ENCODE peak calls at places on chromosomes 4 and X, in ten cellular contexts. L is lower lobe of right lung, M is SK-N-SH, H is astrocyte, Q is breast epithelium, Y is esophagus muscularis mucosa, C is GM23248, X is SK-N-MC, S is left ventricle myocardium inferior, V is vagina. Z is an unnamed sample.

GRCh38 chr4:1487106-1487505 is 80.9 kb upstream of the NKX1-1 start:
- DNase-seq in L (peak; percentile 12), M (no peak), H (no peak), Q (no peak), Y (no peak), C (no peak), X (no peak), S (no peak), V (no peak), Z (no peak)

GRCh38 chr4:94960703-94961102 is 202.9 kb downstream of the BMPR1B start:
- DNase-seq in L (no peak), M (no peak), H (no peak), Q (no peak), Y (no peak), C (no peak), X (no peak), S (no peak), V (no peak), Z (no peak)

GRCh38 chr4:69832326-69833030 is 27.5 kb downstream of the SULT1E1 start:
- DNase-seq in L (no peak), M (no peak), H (no peak), Q (no peak), Y (no peak), C (no peak), X (no peak), S (no peak), V (no peak), Z (no peak)

GRCh38 chr4:8871417-8872401 is at the start of gene HMX1:
- DNase-seq in L (no peak), M (peak; percentile 100), H (no peak), Q (no peak), Y (no peak), C (peak; percentile 37), X (no peak), S (peak; percentile 19), V (no peak), Z (no peak)

GRCh38 chr4:24210332-24210902 is 320.6 kb upstream of the PPARGC1A start:
- DNase-seq in L (peak; percentile 60), M (no peak), H (peak; percentile 94), Q (no peak), Y (peak; percentile 89), C (peak; percentile 98), X (no peak), S (no peak), V (no peak), Z (peak; percentile 99)

GRCh38 chr4:118772149-118773081 is 63.5 kb downstream of the SEC24D start:
- DNase-seq in L (no peak), M (no peak), H (peak; percentile 36), Q (no peak), Y (no peak), C (peak; percentile 72), X (no peak), S (no peak), V (no peak), Z (no peak)

GRCh38 chr4:63348735-63349673 is 1060.2 kb downstream of the TECRL start:
- DNase-seq in L (peak; percentile 35), M (peak; percentile 10), H (no peak), Q (no peak), Y (no peak), C (no peak), X (no peak), S (no peak), V (no peak), Z (no peak)

GRCh38 chr4:40516651-40517050 is 113.0 kb downstream of the RBM47 start:
- DNase-seq in L (no peak), M (no peak), H (no peak), Q (no peak), Y (no peak), C (no peak), X (no peak), S (no peak), V (no peak), Z (no peak)

GRCh38 chrX:39067866-39068265 is 266.6 kb downstream of the MID1IP1 start:
- DNase-seq in L (no peak), M (no peak), H (no peak), Q (no peak), Y (no peak), C (no peak), X (no peak), S (no peak), V (no peak), Z (no peak)

GRCh38 chr4:165879581-165879980 is 6.5 kb downstream of the TLL1 start:
- DNase-seq in L (no peak), M (no peak), H (no peak), Q (no peak), Y (no peak), C (no peak), X (no peak), S (no peak), V (no peak), Z (peak; percentile 25)

GRCh38 chrX:48694776-48695523 is 1.6 kb upstream of the SUV39H1 start:
- DNase-seq in L (no peak), M (no peak), H (no peak), Q (no peak), Y (no peak), C (no peak), X (no peak), S (no peak), V (no peak), Z (no peak)

GRCh38 chrX:39900788-39901170 is 197.0 kb downstream of the BCOR start:
- DNase-seq in L (no peak), M (peak; percentile 71), H (no peak), Q (no peak), Y (no peak), C (peak; percentile 30), X (peak; percentile 20), S (no peak), V (no peak), Z (no peak)

GRCh38 chr4:180741703-180742102 is 1501.5 kb upstream of the TENM3 start:
- DNase-seq in L (no peak), M (no peak), H (no peak), Q (no peak), Y (no peak), C (no peak), X (no peak), S (no peak), V (no peak), Z (no peak)

GRCh38 chr4:100165809-100166208 is 24.5 kb downstream of the DDIT4L start:
- DNase-seq in L (no peak), M (no peak), H (peak; percentile 30), Q (no peak), Y (no peak), C (no peak), X (no peak), S (no peak), V (no peak), Z (no peak)

GRCh38 chr4:8646296-8647093 is 53.9 kb downstream of the CPZ start:
- DNase-seq in L (no peak), M (no peak), H (no peak), Q (peak; percentile 37), Y (no peak), C (no peak), X (no peak), S (no peak), V (no peak), Z (no peak)

GRCh38 chr4:84967292-84967651 is 782 bp upstream of the WDFY3 start:
- DNase-seq in L (no peak), M (no peak), H (peak; percentile 37), Q (no peak), Y (no peak), C (peak; percentile 70), X (no peak), S (no peak), V (no peak), Z (no peak)
- H3K4me3 ChIP-seq in L (peak overlapping the region; percentile 84), M (peak overlapping the region; percentile 90), H (peak overlapping the region; percentile 84), Q (peak overlapping the region; percentile 97), Y (peak overlapping the region; percentile 77), C (peak overlapping the region; percentile 84), X (peak overlapping the region; percentile 95), S (peak overlapping the region; percentile 92), V (peak overlapping the region; percentile 91), Z (peak overlapping the region; percentile 74)

DNA sequence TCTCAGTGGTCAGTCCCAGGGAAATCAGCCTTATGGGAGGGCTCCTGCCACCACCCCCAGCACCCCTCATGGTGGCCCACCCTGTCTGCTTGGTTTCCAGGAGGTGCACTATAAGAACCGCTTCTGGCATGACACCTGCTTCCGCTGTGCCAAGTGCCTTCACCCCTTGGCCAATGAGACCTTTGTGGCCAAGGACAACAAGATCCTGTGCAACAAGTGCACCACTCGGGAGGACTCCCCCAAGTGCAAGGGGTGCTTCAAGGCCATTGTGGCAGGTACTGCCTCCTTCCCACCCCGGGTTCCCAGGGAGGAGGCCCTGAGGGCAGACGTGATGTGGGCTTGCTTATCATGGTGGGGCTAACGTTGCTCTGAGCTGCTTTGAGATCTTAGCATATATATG is 44.3 kb downstream of the MAP7D3 start:
- DNase-seq in L (no peak), M (no peak), H (no peak), Q (no peak), Y (no peak), C (no peak), X (no peak), S (no peak), V (no peak), Z (no peak)
- H3K4me3 ChIP-seq in L (no peak overlapping the region), M (no peak overlapping the region), H (no peak overlapping the region), Q (peak overlapping the region; percentile 38), Y (peak overlapping the region; percentile 54), C (no peak overlapping the region), X (no peak overlapping the region), S (no peak overlapping the region), V (no peak overlapping the region), Z (no peak overlapping the region)

GRCh38 chr4:26611879-26612278 is 28.0 kb downstream of the TBC1D19 start:
- DNase-seq in L (no peak), M (no peak), H (no peak), Q (no peak), Y (no peak), C (no peak), X (no peak), S (no peak), V (no peak), Z (no peak)

GRCh38 chr4:26609398-26609797 is 25.5 kb downstream of the TBC1D19 start:
- DNase-seq in L (no peak), M (no peak), H (no peak), Q (no peak), Y (no peak), C (no peak), X (no peak), S (no peak), V (no peak), Z (no peak)

GRCh38 chr4:26609868-26610267 is 26.0 kb downstream of the TBC1D19 start:
- DNase-seq in L (no peak), M (no peak), H (no peak), Q (no peak), Y (no peak), C (no peak), X (no peak), S (no peak), V (no peak), Z (no peak)

GRCh38 chr4:26613735-26614134 is 29.9 kb downstream of the TBC1D19 start:
- DNase-seq in L (no peak), M (no peak), H (no peak), Q (no peak), Y (no peak), C (no peak), X (no peak), S (no peak), V (no peak), Z (no peak)

GRCh38 chr4:26613242-26613641 is 29.4 kb downstream of the TBC1D19 start:
- DNase-seq in L (no peak), M (no peak), H (peak; percentile 12), Q (no peak), Y (no peak), C (no peak), X (no peak), S (no peak), V (no peak), Z (no peak)
- H3K4me3 ChIP-seq in L (no peak overlapping the region), M (no peak overlapping the region), H (no peak overlapping the region), Q (no peak overlapping the region), Y (no peak overlapping the region), C (no peak overlapping the region), X (no peak overlapping the region), S (no peak overlapping the region), V (no peak overlapping the region), Z (no peak overlapping the region)

GRCh38 chr4:86848136-86848535 is 1.0 kb downstream of the SLC10A6 start:
- DNase-seq in L (no peak), M (no peak), H (peak; percentile 62), Q (no peak), Y (no peak), C (peak; percentile 63), X (no peak), S (no peak), V (no peak), Z (no peak)
- H3K4me3 ChIP-seq in L (no peak overlapping the region), M (no peak overlapping the region), H (no peak overlapping the region), Q (peak overlapping the region; percentile 26), Y (peak overlapping the region; percentile 35), C (peak overlapping the region; percentile 5), X (peak overlapping the region; percentile 39), S (peak overlapping the region; percentile 43), V (peak overlapping the region; percentile 31), Z (no peak overlapping the region)

Z was measured in skeletal muscle cell.